ENCODE peak calls at places on chromosomes 12 and 14, in six cellular contexts. X is progenitor cell of endocrine pancreas; A is NCI-H1417; B is GDM1; P is activated CD4-positive, alpha-beta T cell treated with anti-CD3 and anti-CD28 coated beads for 1 hour; I is HuH-7.5. R is an unnamed sample.

GRCh38 chr14:104171029-104171697 is 32.8 kb downstream of the KIF26A start:
- DNase-seq in X (peak; percentile 76), A (no peak), B (no peak), P (no peak), I (peak; percentile 63), R (no peak)

GRCh38 chr12:10718279-10718821 is 4.8 kb downstream of the YBX3 start:
- DNase-seq in X (no peak), A (no peak), B (no peak), P (no peak), I (no peak), R (peak; percentile 39)

GRCh38 chr12:121796855-121797751 is 3.6 kb upstream of the RHOF start:
- DNase-seq in X (peak; percentile 74), A (peak; percentile 97), B (no peak), P (no peak), I (peak; percentile 97), R (peak; percentile 95)

GRCh38 chr12:92717202-92717601 is 14.4 kb downstream of the PLEKHG7 start:
- DNase-seq in X (no peak), A (no peak), B (no peak), P (no peak), I (no peak), R (no peak)

GRCh38 chr12:68918960-68919359 is 14.0 kb downstream of the CPM start:
- DNase-seq in X (no peak), A (no peak), B (no peak), P (no peak), I (no peak), R (no peak)

GRCh38 chr12:49823951-49824350 is 4.3 kb downstream of the NCKAP5L start:
- DNase-seq in X (no peak), A (no peak), B (no peak), P (no peak), I (no peak), R (no peak)

GRCh38 chr14:61482348-61483206 is 161.2 kb downstream of the PRKCH start:
- DNase-seq in X (no peak), A (no peak), B (no peak), P (no peak), I (no peak), R (no peak)

GRCh38 chr12:92398565-92399309 is 253.1 kb upstream of the BTG1 start:
- DNase-seq in X (no peak), A (no peak), B (no peak), P (no peak), I (no peak), R (no peak)

GRCh38 chr12:98592825-98593322 is 612 bp upstream of the SLC25A3 start:
- DNase-seq in X (no peak), A (no peak), B (no peak), P (no peak), I (peak; percentile 28), R (no peak)

GRCh38 chr12:95623554-95624170 is 72.4 kb upstream of the USP44 start:
- DNase-seq in X (peak; percentile 14), A (peak; percentile 25), B (peak; percentile 12), P (no peak), I (peak; percentile 48), R (peak; percentile 94)

GRCh38 chr14:34873591-34874385 is 1.4 kb downstream of the BAZ1A start:
- DNase-seq in X (peak; percentile 53), A (peak; percentile 89), B (peak; percentile 92), P (peak; percentile 75), I (peak; percentile 45), R (peak; percentile 85)

GRCh38 chr12:4330203-4330602 is 9.2 kb downstream of the TIGAR start:
- DNase-seq in X (no peak), A (no peak), B (no peak), P (no peak), I (no peak), R (peak; percentile 23)

GRCh38 chr12:120474092-120474960 is 4.8 kb upstream of the SRSF9 start:
- DNase-seq in X (no peak), A (peak; percentile 43), B (peak; percentile 47), P (no peak), I (peak; percentile 18), R (peak; percentile 71)

GRCh38 chr14:33323979-33324378 is 385.3 kb downstream of the NPAS3 start:
- DNase-seq in X (no peak), A (peak; percentile 51), B (no peak), P (no peak), I (no peak), R (no peak)

GRCh38 chr12:99978152-99978551 is 6.6 kb downstream of the ANKS1B start:
- DNase-seq in X (no peak), A (no peak), B (no peak), P (no peak), I (no peak), R (no peak)

GRCh38 chr14:50670196-50670875 is 2.2 kb upstream of the SAV1 start:
- DNase-seq in X (no peak), A (no peak), B (no peak), P (no peak), I (no peak), R (no peak)

GRCh38 chr14:96783306-96784224 is 13.6 kb upstream of the VRK1 start:
- DNase-seq in X (no peak), A (no peak), B (no peak), P (no peak), I (no peak), R (peak; percentile 3)

GRCh38 chr12:20368653-20369163 is 371 bp downstream of the PDE3A start:
- DNase-seq in X (peak; percentile 30), A (peak; percentile 67), B (no peak), P (no peak), I (peak; percentile 48), R (peak; percentile 81)

GRCh38 chr12:65740873-65741600 is 83.2 kb upstream of the HMGA2 start:
- DNase-seq in X (peak; percentile 90), A (no peak), B (no peak), P (peak; percentile 30), I (peak; percentile 83), R (peak; percentile 96)

GRCh38 chr12:77231548-77231947 is 166.2 kb upstream of the E2F7 start:
- DNase-seq in X (no peak), A (no peak), B (peak; percentile 11), P (no peak), I (no peak), R (peak; percentile 84)

GRCh38 chr12:1662761-1663439 is 28.0 kb upstream of the ADIPOR2 start:
- DNase-seq in X (peak; percentile 70), A (peak; percentile 45), B (no peak), P (no peak), I (peak; percentile 57), R (peak; percentile 58)

GRCh38 chr12:30806989-30807694 is 52.4 kb upstream of the CAPRIN2 start:
- DNase-seq in X (no peak), A (peak; percentile 90), B (peak; percentile 27), P (no peak), I (no peak), R (peak; percentile 86)

GRCh38 chr12:114682920-114683708 is 861 bp downstream of the TBX3 start:
- DNase-seq in X (no peak), A (no peak), B (no peak), P (no peak), I (no peak), R (no peak)

GRCh38 chr12:38666425-38666824 is 239.0 kb downstream of the CPNE8 start:
- DNase-seq in X (no peak), A (no peak), B (no peak), P (no peak), I (no peak), R (no peak)

GRCh38 chr12:131461096-131461495 is 249.8 kb upstream of the SFSWAP start:
- DNase-seq in X (no peak), A (no peak), B (no peak), P (no peak), I (no peak), R (no peak)

GRCh38 chr12:95820096-95820703 is 29.6 kb upstream of the NTN4 start:
- DNase-seq in X (no peak), A (peak; percentile 88), B (no peak), P (no peak), I (peak; percentile 33), R (peak; percentile 75)

GRCh38 chr14:52175982-52176502 is 91.5 kb upstream of the PTGDR start:
- DNase-seq in X (no peak), A (no peak), B (peak; percentile 51), P (peak; percentile 9), I (no peak), R (no peak)

GRCh38 chr14:96747006-96747405 is 50.2 kb upstream of the VRK1 start:
- DNase-seq in X (no peak), A (no peak), B (no peak), P (no peak), I (no peak), R (no peak)